ENCODE peak calls at places on chromosomes 16 and 17, in ten cellular contexts. G is stomach; W is activated T-helper 1 cell treated with anti-CD3 and anti-CD28 coated beads, Interleukin-12 subunit alpha, Interleukin-12 subunit beta, Interleukin-2, Interleukin-4 antibody, amounts not matched to agents 30 ng/mL and 10 ng/mL and 1 ng/mL, durations not matched to agents 14 hours and 24 hours and 36 hours; A is D341Med; C is GM12864; X is stimulated activated CD4-positive, alpha-beta T cell treated with anti-CD3 and anti-CD28 coated beads, Interleukin-15, amount 100 ng/mL, for 24 hours; S is ACHN; J is spleen; T is AG20443; U is PC-3. D is an unnamed sample.

GRCh38 chr16:72042157-72042660 is 12.1 kb upstream of the HP start:
- DNase-seq in W (no peak), U (no peak), C (no peak), T (no peak), S (no peak), X (no peak), G (no peak), J (no peak), A (no peak), D (no peak)

GRCh38 chr17:79372470-79373238 is 238.2 kb downstream of the RBFOX3 start:
- DNase-seq in T (no peak), J (no peak), S (no peak), G (no peak), W (no peak), C (no peak), A (no peak), U (no peak), X (no peak), D (no peak)

GRCh38 chr17:30524847-30525246 is 47.6 kb downstream of the GOSR1 start:
- DNase-seq in W (no peak), X (no peak), S (no peak), U (no peak), A (no peak), C (no peak), J (no peak), T (peak), G (no peak), D (no peak)

GRCh38 chr16:89921699-89922476 is 1.3 kb upstream of the TUBB3 start:
- DNase-seq in X (peak), J (no peak), W (no peak), S (peak), A (no peak), U (peak), G (peak), C (no peak), T (peak), D (peak)

GRCh38 chr17:66775881-66776400 is 59.0 kb upstream of the CACNG5 start:
- DNase-seq in G (no peak), W (no peak), X (no peak), S (no peak), A (no peak), T (no peak), C (no peak), U (no peak), J (no peak), D (no peak)

GRCh38 chr17:59914274-59914854 is 21.4 kb downstream of the RPS6KB1 start:
- DNase-seq in A (peak), U (peak), T (peak), X (no peak), C (no peak), J (no peak), S (peak), G (no peak), W (no peak), D (no peak)

GRCh38 chr16:5231246-5231759 is 133.7 kb upstream of the EEF2KMT start:
- DNase-seq in S (no peak), J (no peak), C (no peak), W (no peak), G (no peak), A (no peak), X (no peak), T (no peak), U (no peak), D (no peak)

GRCh38 chr16:31167315-31167714 is 12.6 kb upstream of the FUS start:
- DNase-seq in C (no peak), X (no peak), S (no peak), J (no peak), A (no peak), T (no peak), U (no peak), G (no peak), W (no peak), D (no peak)

GRCh38 chr17:32833076-32833475 is 43.8 kb downstream of the MYO1D start:
- DNase-seq in G (no peak), W (no peak), J (no peak), T (no peak), X (no peak), S (no peak), A (no peak), U (no peak), C (no peak), D (no peak)

GRCh38 chr16:67248401-67249177 is at the start of gene SLC9A5:
- DNase-seq in X (peak), U (no peak), S (peak), W (peak), J (peak), T (peak), C (no peak), A (peak), G (no peak), D (no peak)

GRCh38 chr17:12536021-12536420 is 129.7 kb upstream of the MYOCD start:
- DNase-seq in U (no peak), S (no peak), T (no peak), C (no peak), X (no peak), G (peak), W (no peak), J (no peak), A (no peak), D (no peak)

GRCh38 chr17:29567362-29568330 is 809 bp upstream of the ABHD15 start:
- DNase-seq in C (no peak), G (peak), J (peak), A (peak), T (peak), W (peak), U (peak), S (peak), X (peak), D (peak)

GRCh38 chr17:5563451-5563850 is 20.9 kb downstream of the NLRP1 start:
- DNase-seq in G (no peak), W (no peak), S (no peak), C (no peak), U (no peak), J (no peak), A (no peak), X (no peak), T (peak), D (no peak)

GRCh38 chr16:57675752-57676623 is 7.9 kb downstream of the ADGRG3 start:
- DNase-seq in T (no peak), A (no peak), G (no peak), C (no peak), S (no peak), W (no peak), X (no peak), U (no peak), J (no peak), D (no peak)

GRCh38 chr16:14629919-14630619 is at the start of gene PARN:
- DNase-seq in A (peak), U (peak), J (peak), G (peak), C (peak), T (peak), W (peak), S (peak), X (peak), D (peak)

GRCh38 chr16:86089986-86090385 is 191.0 kb downstream of the IRF8 start:
- DNase-seq in U (no peak), S (no peak), X (no peak), C (peak), J (peak), A (no peak), G (no peak), T (no peak), W (no peak), D (no peak)

GRCh38 chr17:66383353-66383752 is 80.9 kb downstream of the PRKCA start:
- DNase-seq in J (no peak), G (no peak), T (peak), W (no peak), A (no peak), S (no peak), C (no peak), U (no peak), X (no peak), D (no peak)

GRCh38 chr17:73166731-73167581 is 2.1 kb downstream of the SSTR2 start:
- DNase-seq in W (no peak), T (peak), X (peak), J (no peak), U (no peak), S (no peak), C (no peak), G (no peak), A (no peak), D (no peak)

GRCh38 chr16:72131036-72131435 is 37.4 kb downstream of the DHX38 start:
- DNase-seq in G (no peak), U (no peak), A (no peak), X (no peak), C (no peak), W (no peak), T (no peak), J (no peak), S (no peak), D (no peak)

GRCh38 chr16:88472637-88473205 is 19.6 kb downstream of the ZFPM1 start:
- DNase-seq in J (no peak), A (no peak), W (no peak), G (no peak), C (no peak), T (no peak), X (no peak), U (no peak), S (no peak), D (no peak)

GRCh38 chr17:50130778-50131317 is 888 bp upstream of the SAMD14 start:
- DNase-seq in W (no peak), J (no peak), S (no peak), C (no peak), X (peak), T (no peak), G (no peak), U (no peak), A (no peak), D (no peak)

GRCh38 chr16:19502395-19503131 is 19.3 kb downstream of the GDE1 start:
- DNase-seq in G (peak), C (no peak), J (peak), A (peak), W (peak), T (peak), X (peak), S (peak), U (peak), D (peak)

GRCh38 chr16:28182183-28182582 is 29.6 kb downstream of the XPO6 start:
- DNase-seq in G (no peak), W (no peak), C (no peak), A (no peak), X (peak), J (no peak), S (peak), U (no peak), T (peak), D (no peak)

GRCh38 chr17:64920026-64920418 is 744 bp upstream of the LRRC37A3 start:
- DNase-seq in X (no peak), S (no peak), J (peak), T (peak), G (no peak), A (no peak), W (no peak), U (peak), C (no peak), D (no peak)

GRCh38 chr17:67125417-67125816 is 81.1 kb downstream of the CACNG1 start:
- DNase-seq in T (no peak), A (peak), G (no peak), J (no peak), C (no peak), W (no peak), X (no peak), U (no peak), S (no peak), D (no peak)

GRCh38 chr16:81861915-81862314 is 82.8 kb downstream of the PLCG2 start:
- DNase-seq in G (no peak), T (no peak), S (no peak), U (no peak), J (no peak), A (no peak), C (no peak), X (no peak), W (no peak), D (no peak)